ENCODE peak calls at places on chromosomes 4 and X, in five cellular contexts. J is HEK293T, Y is islet precursor cell, O is ureter, B is fibroblast of the conjunctiva. W is an unnamed sample.

GRCh38 chrX:41478397-41478911 is 31.3 kb downstream of the NYX start:
- DNase-seq in O (no peak), B (no peak), Y (peak), J (no peak), W (no peak)

GRCh38 chrX:39263946-39264483 is 462.8 kb downstream of the MID1IP1 start:
- DNase-seq in J (no peak), Y (no peak), O (no peak), B (no peak), W (no peak)

GRCh38 chrX:312621-313331 is 5.8 kb downstream of the GTPBP6 start:
- DNase-seq in J (no peak), Y (no peak), B (no peak), O (no peak), W (no peak)

GRCh38 chr4:12211636-12212035 is 782.9 kb upstream of the HS3ST1 start:
- DNase-seq in Y (no peak), O (no peak), B (no peak), J (no peak), W (no peak)

GRCh38 chr4:105992641-105993305 is 97.5 kb downstream of the NPNT start:
- DNase-seq in O (no peak), J (no peak), B (no peak), Y (no peak), W (no peak)

GRCh38 chr4:26289421-26289820 is 31.4 kb upstream of the RBPJ start:
- DNase-seq in B (no peak), J (no peak), O (no peak), Y (no peak), W (no peak)

GRCh38 chr4:21811576-21811975 is 137.0 kb downstream of the KCNIP4 start:
- DNase-seq in B (no peak), O (no peak), Y (no peak), J (no peak), W (no peak)

GRCh38 chr4:70936200-70936787 is 34.1 kb downstream of the MOB1B start:
- DNase-seq in O (no peak), B (no peak), J (no peak), Y (no peak), W (no peak)

GRCh38 chrX:22314211-22314610 is 41.5 kb downstream of the CBLL2 start:
- DNase-seq in Y (no peak), J (no peak), O (no peak), B (no peak), W (no peak)

GRCh38 chrX:152822383-152823086 is 8.0 kb downstream of the CETN2 start:
- DNase-seq in O (no peak), Y (no peak), J (no peak), B (no peak), W (no peak)

GRCh38 chrX:23885803-23886202 is 21.9 kb downstream of the APOO start:
- DNase-seq in Y (no peak), B (no peak), O (no peak), J (no peak), W (no peak)

GRCh38 chr4:102730968-102731533 is 29.7 kb downstream of the MANBA start:
- DNase-seq in B (no peak), O (no peak), J (peak), Y (peak), W (peak)

GRCh38 chr4:141425124-141425523 is 204.4 kb downstream of the ZNF330 start:
- DNase-seq in B (peak), Y (no peak), O (no peak), J (no peak), W (no peak)

GRCh38 chr4:140789752-140790151 is 33.6 kb upstream of the TBC1D9 start:
- DNase-seq in J (no peak), Y (no peak), B (no peak), O (no peak), W (no peak)

GRCh38 chrX:86133761-86134160 is 14.5 kb upstream of the DACH2 start:
- DNase-seq in Y (no peak), J (no peak), O (no peak), B (peak), W (peak)

GRCh38 chr4:48112017-48112667 is 21.9 kb downstream of the TXK start:
- DNase-seq in J (no peak), O (no peak), Y (peak), B (no peak), W (no peak)

GRCh38 chrX:121802881-121803412 is 755.5 kb downstream of the GLUD2 start:
- DNase-seq in B (no peak), J (no peak), O (no peak), Y (no peak), W (no peak)

GRCh38 chr4:3747582-3747906 is 18.6 kb upstream of the ADRA2C start:
- DNase-seq in O (no peak), J (peak), Y (peak), B (no peak), W (no peak)

GRCh38 chr4:94741304-94741703 is 16.5 kb upstream of the BMPR1B start:
- DNase-seq in J (no peak), O (no peak), B (no peak), Y (no peak), W (no peak)

GRCh38 chr4:66959207-66959606 is 586.1 kb downstream of the CENPC start:
- DNase-seq in O (no peak), B (no peak), J (no peak), Y (no peak), W (no peak)

GRCh38 chr4:83890231-83890630 is 354.3 kb downstream of the GPAT3 start:
- DNase-seq in J (no peak), Y (no peak), B (no peak), O (no peak), W (no peak)

GRCh38 chrX:13747836-13748235 is 13.3 kb downstream of the OFD1 start:
- DNase-seq in O (no peak), J (peak), B (peak), Y (no peak), W (peak)

GRCh38 chr4:37664696-37665095 is 21.5 kb downstream of the RELL1 start:
- DNase-seq in B (no peak), Y (no peak), J (no peak), O (no peak), W (no peak)

GRCh38 chrX:40807384-40807783 is 72.0 kb upstream of the MED14 start:
- DNase-seq in J (no peak), O (no peak), Y (no peak), B (no peak), W (no peak)

GRCh38 chr4:153466637-153467153 is 535 bp downstream of the TMEM131L start:
- DNase-seq in J (peak), Y (no peak), O (no peak), B (no peak), W (peak)

GRCh38 chr4:173794662-173795061 is 264.6 kb upstream of the HAND2 start:
- DNase-seq in J (no peak), Y (no peak), B (no peak), O (no peak), W (no peak)

GRCh38 chr4:80268081-80268823 is 1.8 kb downstream of the FGF5 start:
- DNase-seq in J (no peak), B (no peak), Y (no peak), O (no peak), W (no peak)

GRCh38 chrX:40266490-40267333 is 169.0 kb upstream of the BCOR start:
- DNase-seq in Y (peak), J (peak), B (no peak), O (peak), W (peak)

GRCh38 chr4:169975131-169975836 is 50.9 kb downstream of the MFAP3L start:
- DNase-seq in B (no peak), J (no peak), O (no peak), Y (no peak), W (no peak)

GRCh38 chrX:8738588-8739189 is 6.8 kb upstream of the ANOS1 start:
- DNase-seq in O (no peak), Y (no peak), J (no peak), B (peak), W (peak)

GRCh38 chrX:128396601-128397000 is 344.4 kb upstream of the ACTRT1 start:
- DNase-seq in O (no peak), J (no peak), B (no peak), Y (no peak), W (no peak)

GRCh38 chr4:23947826-23948225 is 58.0 kb upstream of the PPARGC1A start:
- DNase-seq in J (no peak), B (no peak), Y (no peak), O (no peak), W (no peak)

GRCh38 chrX:28472926-28473325 is 114.3 kb upstream of the IL1RAPL1 start:
- DNase-seq in O (no peak), Y (no peak), J (no peak), B (no peak), W (no peak)

GRCh38 chr4:55553442-55553841 is 6.7 kb upstream of the CLOCK start:
- DNase-seq in O (no peak), J (no peak), B (peak), Y (no peak), W (no peak)

GRCh38 chr4:7347981-7348380 is 86.7 kb downstream of the PSAPL1 start:
- DNase-seq in O (no peak), B (no peak), J (no peak), Y (no peak), W (no peak)

GRCh38 chrX:132489256-132490085 is 633 bp upstream of the MBNL3 start:
- DNase-seq in Y (peak), B (peak), O (peak), J (peak), W (peak)